ENCODE peak calls at places on chromosomes 7 and 10, in five cellular contexts. N, J, T, E and G are unnamed samples.
A peak's percentile ranks its signal among the peaks of the same experiment; 100 is the strongest.

GRCh38 chr10:119103687-119104652 is at the start of gene DENND10:
- DNase-seq in N (peak; percentile 80), J (peak; percentile 64), T (peak; percentile 54), E (peak; percentile 68), G (peak; percentile 61)

GRCh38 chr7:138243430-138243829 is 167.2 kb downstream of the AKR1D1 start:
- DNase-seq in N (peak; percentile 33), J (no peak), T (no peak), E (peak; percentile 26), G (no peak)

GRCh38 chr7:148973256-148973655 is 55.0 kb downstream of the PDIA4 start:
- DNase-seq in N (peak; percentile 61), J (no peak), T (no peak), E (no peak), G (no peak)

GRCh38 chr10:50423448-50423847 is 172.1 kb upstream of the ASAH2 start:
- DNase-seq in N (no peak), J (no peak), T (no peak), E (no peak), G (no peak)

GRCh38 chr10:71401969-71402368 is 5.2 kb downstream of the CDH23 start:
- DNase-seq in N (no peak), J (no peak), T (no peak), E (no peak), G (no peak)

GRCh38 chr7:77802557-77803410 is 4.2 kb downstream of the PHTF2 start:
- DNase-seq in N (no peak), J (no peak), T (no peak), E (no peak), G (no peak)

GRCh38 chr7:45192546-45193177 is 35.1 kb downstream of the RAMP3 start:
- DNase-seq in N (no peak), J (no peak), T (no peak), E (no peak), G (no peak)

GRCh38 chr7:77205706-77206105 is 6.1 kb upstream of the FGL2 start:
- DNase-seq in N (no peak), J (no peak), T (no peak), E (no peak), G (no peak)

GRCh38 chr10:102409604-102410426 is 8.8 kb downstream of the PSD start:
- DNase-seq in N (no peak), J (no peak), T (no peak), E (no peak), G (no peak)